ENCODE peak calls at places on chromosomes 6 and 20, in five cellular contexts. One of them, this sample, is unnamed.
A peak's percentile ranks its signal among the peaks of the same experiment; 100 is the strongest.

GRCh38 chr6:157853902-157854481 is 30.9 kb downstream of the SNX9 start:
- DNase-seq in ovary: no peak
- DNase-seq in trophoblast cell: no peak
- DNase-seq in IMR-90: no peak
- DNase-seq in CD8-positive, alpha-beta memory T cell: no peak
- DNase-seq in this sample: no peak

GRCh38 chr6:42453649-42454427 is 2.1 kb upstream of the TRERF1 start:
- DNase-seq in ovary: peak; percentile 56
- DNase-seq in trophoblast cell: no peak
- DNase-seq in IMR-90: peak; percentile 39
- DNase-seq in CD8-positive, alpha-beta memory T cell: no peak
- DNase-seq in this sample: peak; percentile 29

GRCh38 chr20:40513010-40513409 is 176.0 kb downstream of the MAFB start:
- DNase-seq in ovary: no peak
- DNase-seq in trophoblast cell: no peak
- DNase-seq in IMR-90: no peak
- DNase-seq in CD8-positive, alpha-beta memory T cell: no peak
- DNase-seq in this sample: peak; percentile 13

GRCh38 chr20:62143118-62143975 is at the start of the genes PSMA7 and SS18L1:
- DNase-seq in ovary: peak; percentile 86
- DNase-seq in trophoblast cell: peak; percentile 73
- DNase-seq in IMR-90: peak; percentile 80
- DNase-seq in CD8-positive, alpha-beta memory T cell: peak; percentile 77
- DNase-seq in this sample: peak; percentile 57

GRCh38 chr20:44714701-44715494 is at the start of gene CCN5:
- DNase-seq in ovary: peak; percentile 96
- DNase-seq in trophoblast cell: no peak
- DNase-seq in IMR-90: peak; percentile 64
- DNase-seq in CD8-positive, alpha-beta memory T cell: no peak
- DNase-seq in this sample: peak; percentile 71

GRCh38 chr6:42451146-42451594 is 556 bp downstream of the TRERF1 start:
- DNase-seq in ovary: peak; percentile 39
- DNase-seq in trophoblast cell: no peak
- DNase-seq in IMR-90: no peak
- DNase-seq in CD8-positive, alpha-beta memory T cell: no peak
- DNase-seq in this sample: no peak

GRCh38 chr6:148888853-148889252 is 142.0 kb downstream of the UST start:
- DNase-seq in ovary: no peak
- DNase-seq in trophoblast cell: no peak
- DNase-seq in IMR-90: peak; percentile 38
- DNase-seq in CD8-positive, alpha-beta memory T cell: no peak
- DNase-seq in this sample: no peak

GRCh38 chr20:3010985-3011723 is 32.3 kb upstream of the GNRH2 start:
- DNase-seq in ovary: no peak
- DNase-seq in trophoblast cell: peak; percentile 27
- DNase-seq in IMR-90: peak; percentile 61
- DNase-seq in CD8-positive, alpha-beta memory T cell: no peak
- DNase-seq in this sample: peak; percentile 42

GRCh38 chr6:167558213-167558869 is 233.5 kb downstream of the TTLL2 start:
- DNase-seq in ovary: no peak
- DNase-seq in trophoblast cell: no peak
- DNase-seq in IMR-90: no peak
- DNase-seq in CD8-positive, alpha-beta memory T cell: no peak
- DNase-seq in this sample: no peak

GRCh38 chr6:147508073-147508870 is at the start of gene SAMD5:
- DNase-seq in ovary: peak; percentile 41
- DNase-seq in trophoblast cell: peak; percentile 29
- DNase-seq in IMR-90: peak; percentile 68
- DNase-seq in CD8-positive, alpha-beta memory T cell: no peak
- DNase-seq in this sample: peak; percentile 45
- H3K27me3 ChIP-seq in ovary: no peaks in the 10 kb centered on the region
- H3K27me3 ChIP-seq in trophoblast cell: peaks cover 22% of the 10 kb centered on the region
- H3K27me3 ChIP-seq in IMR-90: peaks cover 6% of the 10 kb centered on the region
- H3K27me3 ChIP-seq in CD8-positive, alpha-beta memory T cell: peaks cover 21% of the 10 kb centered on the region
- H3K27me3 ChIP-seq in this sample: no peaks in the 10 kb centered on the region

DNA sequence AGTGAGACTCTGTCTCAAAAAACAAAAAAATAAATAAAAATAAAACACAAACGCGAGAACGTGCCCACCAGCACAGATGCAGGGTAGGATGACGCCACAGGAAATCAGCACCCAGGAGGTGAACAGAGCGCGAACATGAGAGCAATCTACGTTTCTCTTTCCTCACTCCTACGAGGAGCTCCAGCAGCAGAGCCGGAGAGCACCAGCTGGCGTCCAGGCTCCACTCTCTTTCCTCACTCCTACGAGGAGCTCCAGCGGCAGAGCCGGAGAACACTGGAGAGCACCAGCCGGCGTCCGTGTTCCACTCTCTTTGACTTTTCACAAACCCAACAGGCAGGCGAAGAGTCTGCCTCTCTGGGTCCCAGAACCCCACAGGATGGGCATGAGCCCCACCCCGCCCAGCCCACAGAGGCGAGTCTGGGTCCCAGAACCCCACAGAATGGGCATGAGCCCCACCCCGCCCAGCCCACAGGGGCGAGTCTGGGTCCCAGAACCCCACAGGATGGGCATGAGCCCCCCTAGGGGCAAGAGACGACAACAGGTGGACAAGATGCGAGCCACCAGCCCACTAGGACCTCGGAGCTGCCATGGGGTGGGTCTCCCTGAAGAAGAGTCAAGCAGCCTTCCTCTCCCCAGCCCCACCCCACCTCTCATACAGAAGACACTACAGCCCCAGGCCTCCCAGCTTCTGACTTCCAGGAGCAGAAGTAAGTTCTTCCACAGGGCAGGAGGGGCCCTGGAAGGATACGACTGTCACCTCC is 20.2 kb downstream of the ZBTB46 start:
- DNase-seq in ovary: no peak
- DNase-seq in trophoblast cell: no peak
- DNase-seq in IMR-90: no peak
- DNase-seq in CD8-positive, alpha-beta memory T cell: no peak
- DNase-seq in this sample: no peak
- H3K4me3 ChIP-seq in ovary: no peak overlapping the region
- H3K4me3 ChIP-seq in trophoblast cell: no peak overlapping the region
- H3K4me3 ChIP-seq in IMR-90: no peak overlapping the region
- H3K4me3 ChIP-seq in CD8-positive, alpha-beta memory T cell: no peak overlapping the region
- H3K4me3 ChIP-seq in this sample: no peak overlapping the region

DNA sequence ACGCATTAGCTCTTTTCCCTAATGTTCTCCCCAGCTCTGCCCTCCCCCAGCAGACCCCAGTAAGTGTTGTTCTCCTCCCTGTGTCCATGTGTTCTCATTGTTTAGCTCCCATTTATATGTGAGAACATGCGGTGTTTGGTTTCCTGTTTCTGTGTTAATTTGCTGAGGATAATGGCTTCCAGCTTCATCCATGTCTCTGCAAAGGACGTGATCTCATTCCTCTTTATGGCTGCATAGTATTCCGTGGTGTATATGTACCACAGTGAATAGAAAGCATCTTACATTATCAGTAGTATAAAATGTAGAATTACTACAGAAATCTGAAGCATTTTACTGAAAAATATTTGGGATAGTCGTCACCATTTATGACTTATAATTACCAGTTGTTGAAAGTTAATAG is 21.8 kb downstream of the HLA-DRA start:
- DNase-seq in ovary: no peak
- DNase-seq in trophoblast cell: no peak
- DNase-seq in IMR-90: no peak
- DNase-seq in CD8-positive, alpha-beta memory T cell: no peak
- DNase-seq in this sample: no peak
- H3K27me3 ChIP-seq in ovary: no peaks in the 10 kb centered on the region
- H3K27me3 ChIP-seq in trophoblast cell: no peaks in the 10 kb centered on the region
- H3K27me3 ChIP-seq in IMR-90: no peaks in the 10 kb centered on the region
- H3K27me3 ChIP-seq in CD8-positive, alpha-beta memory T cell: peaks cover 13% of the 10 kb centered on the region
- H3K27me3 ChIP-seq in this sample: no peaks in the 10 kb centered on the region

DNA sequence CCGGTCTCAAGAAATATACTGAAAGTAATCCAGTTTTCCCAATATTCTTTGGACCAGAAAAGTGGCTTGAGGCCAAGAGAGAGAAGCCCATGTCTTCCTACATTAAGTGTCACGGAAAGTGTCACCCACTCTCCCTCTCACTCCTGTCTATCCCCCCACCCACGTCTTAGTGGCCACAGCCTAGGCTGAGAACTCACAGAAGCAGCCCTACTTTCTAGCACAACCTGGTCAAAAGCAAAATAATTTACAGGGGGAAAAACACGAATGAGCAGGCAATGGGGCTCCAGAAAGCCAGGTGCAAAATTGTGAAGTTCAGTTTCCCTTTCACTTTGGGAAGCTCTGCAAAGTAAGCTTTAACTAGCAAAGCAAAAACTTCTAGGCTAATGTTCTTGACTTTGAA is 118.0 kb downstream of the OPRM1 start:
- DNase-seq in ovary: no peak
- DNase-seq in trophoblast cell: no peak
- DNase-seq in IMR-90: no peak
- DNase-seq in CD8-positive, alpha-beta memory T cell: no peak
- DNase-seq in this sample: no peak
- H3K4me3 ChIP-seq in ovary: no peak overlapping the region
- H3K4me3 ChIP-seq in trophoblast cell: no peak overlapping the region
- H3K4me3 ChIP-seq in IMR-90: no peak overlapping the region
- H3K4me3 ChIP-seq in CD8-positive, alpha-beta memory T cell: peak overlapping the region; percentile 61
- H3K4me3 ChIP-seq in this sample: no peak overlapping the region

GRCh38 chr6:136921936-136922679 is at the start of gene SLC35D3:
- DNase-seq in ovary: no peak
- DNase-seq in trophoblast cell: no peak
- DNase-seq in IMR-90: no peak
- DNase-seq in CD8-positive, alpha-beta memory T cell: no peak
- DNase-seq in this sample: no peak

GRCh38 chr6:136921521-136921935 is 573 bp upstream of the SLC35D3 start:
- DNase-seq in ovary: no peak
- DNase-seq in trophoblast cell: no peak
- DNase-seq in IMR-90: no peak
- DNase-seq in CD8-positive, alpha-beta memory T cell: no peak
- DNase-seq in this sample: no peak

GRCh38 chr6:136923954-136924291 is 1.8 kb downstream of the SLC35D3 start:
- DNase-seq in ovary: no peak
- DNase-seq in trophoblast cell: no peak
- DNase-seq in IMR-90: no peak
- DNase-seq in CD8-positive, alpha-beta memory T cell: no peak
- DNase-seq in this sample: no peak

GRCh38 chr6:136922680-136922996 is 537 bp downstream of the SLC35D3 start:
- DNase-seq in ovary: no peak
- DNase-seq in trophoblast cell: no peak
- DNase-seq in IMR-90: no peak
- DNase-seq in CD8-positive, alpha-beta memory T cell: no peak
- DNase-seq in this sample: no peak

DNA sequence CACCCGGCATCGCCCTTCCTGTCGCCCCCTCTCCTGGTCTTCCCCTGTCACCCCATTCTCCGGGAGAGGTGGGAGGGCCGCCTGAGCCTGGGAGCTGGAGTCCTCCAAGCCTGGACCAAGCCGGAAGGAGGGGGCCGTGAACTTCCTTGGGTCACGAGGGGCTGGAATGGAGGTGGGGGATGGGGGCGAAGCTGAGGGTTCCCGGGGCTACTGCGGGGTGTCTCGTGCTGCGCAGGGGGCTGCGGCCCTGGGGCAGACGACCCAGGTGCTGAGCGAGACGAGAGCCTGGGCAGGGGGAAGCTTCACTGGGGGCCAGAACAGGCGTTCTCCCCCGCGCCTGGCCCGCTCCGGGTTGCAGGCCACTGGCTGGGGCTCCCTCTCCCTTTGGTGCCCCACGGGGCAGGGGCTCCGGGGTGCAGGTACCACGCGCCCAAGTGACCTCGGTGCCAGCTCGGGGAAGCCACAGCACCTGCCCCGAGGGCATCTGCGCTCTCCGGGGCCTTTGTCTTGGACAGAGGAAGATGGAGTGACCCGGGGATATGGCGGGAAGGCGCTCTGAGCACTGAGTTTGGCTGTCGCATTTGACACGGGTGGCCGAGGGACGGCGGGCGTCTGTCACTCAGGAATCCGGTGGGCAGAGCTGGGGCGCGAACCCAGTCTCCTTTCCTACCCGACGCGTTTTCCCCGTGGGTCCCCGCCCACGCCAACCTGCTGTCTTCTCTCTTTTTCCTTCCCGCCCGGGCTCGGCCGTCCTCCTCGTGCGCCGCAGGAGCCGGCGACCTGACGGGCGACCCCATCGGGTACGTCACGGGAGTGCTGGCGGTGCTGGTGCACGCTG is 1.2 kb downstream of the SLC35D3 start:
- DNase-seq in ovary: peak; percentile 16
- DNase-seq in trophoblast cell: no peak
- DNase-seq in IMR-90: no peak
- DNase-seq in CD8-positive, alpha-beta memory T cell: no peak
- DNase-seq in this sample: no peak
- H3K27me3 ChIP-seq in ovary: no peaks in the 10 kb centered on the region
- H3K27me3 ChIP-seq in trophoblast cell: peaks cover 40% of the 10 kb centered on the region
- H3K27me3 ChIP-seq in IMR-90: peaks cover 48% of the 10 kb centered on the region
- H3K27me3 ChIP-seq in CD8-positive, alpha-beta memory T cell: peaks cover 17% of the 10 kb centered on the region
- H3K27me3 ChIP-seq in this sample: peaks cover 36% of the 10 kb centered on the region

This sample was measured in bronchial epithelial cell.